ENCODE peak calls at places on chromosome 14, in four cellular contexts. One of them, this sample, is unnamed.

GRCh38 chr14:61186341-61186740 is 94.8 kb downstream of the TMEM30B start:
- DNase-seq in stimulated activated CD4-positive, alpha-beta T cell treated with anti-CD3 and anti-CD28 coated beads, Interleukin-1b, Interleukin-23, amount 100 ng/mL, for 24 hours: no peak
- DNase-seq in activated naive CD8-positive, alpha-beta T cell treated with anti-CD3 and anti-CD28 coated beads, Interleukin-2, amount 50 U/mL, for 24 hours: no peak
- DNase-seq in A549: no peak
- DNase-seq in this sample: no peak

GRCh38 chr14:36585100-36585499 is 2.7 kb upstream of the NKX2-8 start:
- DNase-seq in stimulated activated CD4-positive, alpha-beta T cell treated with anti-CD3 and anti-CD28 coated beads, Interleukin-1b, Interleukin-23, amount 100 ng/mL, for 24 hours: no peak
- DNase-seq in activated naive CD8-positive, alpha-beta T cell treated with anti-CD3 and anti-CD28 coated beads, Interleukin-2, amount 50 U/mL, for 24 hours: no peak
- DNase-seq in A549: no peak
- DNase-seq in this sample: no peak

GRCh38 chr14:32330356-32331226 is 1.5 kb downstream of the AKAP6 start:
- DNase-seq in stimulated activated CD4-positive, alpha-beta T cell treated with anti-CD3 and anti-CD28 coated beads, Interleukin-1b, Interleukin-23, amount 100 ng/mL, for 24 hours: no peak
- DNase-seq in activated naive CD8-positive, alpha-beta T cell treated with anti-CD3 and anti-CD28 coated beads, Interleukin-2, amount 50 U/mL, for 24 hours: no peak
- DNase-seq in A549: no peak
- DNase-seq in this sample: no peak

GRCh38 chr14:75979641-75980422 is 2.0 kb downstream of the TGFB3 start:
- DNase-seq in stimulated activated CD4-positive, alpha-beta T cell treated with anti-CD3 and anti-CD28 coated beads, Interleukin-1b, Interleukin-23, amount 100 ng/mL, for 24 hours: no peak
- DNase-seq in activated naive CD8-positive, alpha-beta T cell treated with anti-CD3 and anti-CD28 coated beads, Interleukin-2, amount 50 U/mL, for 24 hours: no peak
- DNase-seq in A549: no peak
- DNase-seq in this sample: no peak

GRCh38 chr14:63174760-63175191 is 29.5 kb upstream of the RHOJ start:
- DNase-seq in stimulated activated CD4-positive, alpha-beta T cell treated with anti-CD3 and anti-CD28 coated beads, Interleukin-1b, Interleukin-23, amount 100 ng/mL, for 24 hours: no peak
- DNase-seq in activated naive CD8-positive, alpha-beta T cell treated with anti-CD3 and anti-CD28 coated beads, Interleukin-2, amount 50 U/mL, for 24 hours: no peak
- DNase-seq in A549: peak
- DNase-seq in this sample: no peak

GRCh38 chr14:54000341-54000811 is 43.8 kb upstream of the BMP4 start:
- DNase-seq in stimulated activated CD4-positive, alpha-beta T cell treated with anti-CD3 and anti-CD28 coated beads, Interleukin-1b, Interleukin-23, amount 100 ng/mL, for 24 hours: no peak
- DNase-seq in activated naive CD8-positive, alpha-beta T cell treated with anti-CD3 and anti-CD28 coated beads, Interleukin-2, amount 50 U/mL, for 24 hours: no peak
- DNase-seq in A549: peak
- DNase-seq in this sample: no peak

GRCh38 chr14:103332143-103332919 is 1.7 kb upstream of the EIF5 start:
- DNase-seq in stimulated activated CD4-positive, alpha-beta T cell treated with anti-CD3 and anti-CD28 coated beads, Interleukin-1b, Interleukin-23, amount 100 ng/mL, for 24 hours: no peak
- DNase-seq in activated naive CD8-positive, alpha-beta T cell treated with anti-CD3 and anti-CD28 coated beads, Interleukin-2, amount 50 U/mL, for 24 hours: no peak
- DNase-seq in A549: peak
- DNase-seq in this sample: no peak

GRCh38 chr14:61342486-61342885 is 21.1 kb downstream of the PRKCH start:
- DNase-seq in stimulated activated CD4-positive, alpha-beta T cell treated with anti-CD3 and anti-CD28 coated beads, Interleukin-1b, Interleukin-23, amount 100 ng/mL, for 24 hours: peak
- DNase-seq in activated naive CD8-positive, alpha-beta T cell treated with anti-CD3 and anti-CD28 coated beads, Interleukin-2, amount 50 U/mL, for 24 hours: peak
- DNase-seq in A549: no peak
- DNase-seq in this sample: no peak

GRCh38 chr14:49051328-49052060 is 534.7 kb downstream of the RPS29 start:
- DNase-seq in stimulated activated CD4-positive, alpha-beta T cell treated with anti-CD3 and anti-CD28 coated beads, Interleukin-1b, Interleukin-23, amount 100 ng/mL, for 24 hours: no peak
- DNase-seq in activated naive CD8-positive, alpha-beta T cell treated with anti-CD3 and anti-CD28 coated beads, Interleukin-2, amount 50 U/mL, for 24 hours: no peak
- DNase-seq in A549: no peak
- DNase-seq in this sample: no peak

GRCh38 chr14:57617510-57617909 is 123.9 kb upstream of the CCDC198 start:
- DNase-seq in stimulated activated CD4-positive, alpha-beta T cell treated with anti-CD3 and anti-CD28 coated beads, Interleukin-1b, Interleukin-23, amount 100 ng/mL, for 24 hours: no peak
- DNase-seq in activated naive CD8-positive, alpha-beta T cell treated with anti-CD3 and anti-CD28 coated beads, Interleukin-2, amount 50 U/mL, for 24 hours: no peak
- DNase-seq in A549: no peak
- DNase-seq in this sample: no peak

GRCh38 chr14:100910888-100911664 is 7.6 kb upstream of the RTL1 start:
- DNase-seq in stimulated activated CD4-positive, alpha-beta T cell treated with anti-CD3 and anti-CD28 coated beads, Interleukin-1b, Interleukin-23, amount 100 ng/mL, for 24 hours: no peak
- DNase-seq in activated naive CD8-positive, alpha-beta T cell treated with anti-CD3 and anti-CD28 coated beads, Interleukin-2, amount 50 U/mL, for 24 hours: no peak
- DNase-seq in A549: no peak
- DNase-seq in this sample: no peak

GRCh38 chr14:65840118-65840751 is 427.7 kb downstream of the FUT8 start:
- DNase-seq in stimulated activated CD4-positive, alpha-beta T cell treated with anti-CD3 and anti-CD28 coated beads, Interleukin-1b, Interleukin-23, amount 100 ng/mL, for 24 hours: no peak
- DNase-seq in activated naive CD8-positive, alpha-beta T cell treated with anti-CD3 and anti-CD28 coated beads, Interleukin-2, amount 50 U/mL, for 24 hours: no peak
- DNase-seq in A549: no peak
- DNase-seq in this sample: no peak

GRCh38 chr14:79056879-79057278 is 886.7 kb downstream of the NRXN3 start:
- DNase-seq in stimulated activated CD4-positive, alpha-beta T cell treated with anti-CD3 and anti-CD28 coated beads, Interleukin-1b, Interleukin-23, amount 100 ng/mL, for 24 hours: no peak
- DNase-seq in activated naive CD8-positive, alpha-beta T cell treated with anti-CD3 and anti-CD28 coated beads, Interleukin-2, amount 50 U/mL, for 24 hours: no peak
- DNase-seq in A549: no peak
- DNase-seq in this sample: no peak

GRCh38 chr14:95248422-95248821 is 71.3 kb downstream of the CLMN start:
- DNase-seq in stimulated activated CD4-positive, alpha-beta T cell treated with anti-CD3 and anti-CD28 coated beads, Interleukin-1b, Interleukin-23, amount 100 ng/mL, for 24 hours: no peak
- DNase-seq in activated naive CD8-positive, alpha-beta T cell treated with anti-CD3 and anti-CD28 coated beads, Interleukin-2, amount 50 U/mL, for 24 hours: no peak
- DNase-seq in A549: peak
- DNase-seq in this sample: no peak

GRCh38 chr14:72638021-72638420 is 255.9 kb downstream of the DPF3 start:
- DNase-seq in stimulated activated CD4-positive, alpha-beta T cell treated with anti-CD3 and anti-CD28 coated beads, Interleukin-1b, Interleukin-23, amount 100 ng/mL, for 24 hours: no peak
- DNase-seq in activated naive CD8-positive, alpha-beta T cell treated with anti-CD3 and anti-CD28 coated beads, Interleukin-2, amount 50 U/mL, for 24 hours: no peak
- DNase-seq in A549: peak
- DNase-seq in this sample: no peak

GRCh38 chr14:23366163-23366921 is 1.4 kb upstream of the EFS start:
- DNase-seq in stimulated activated CD4-positive, alpha-beta T cell treated with anti-CD3 and anti-CD28 coated beads, Interleukin-1b, Interleukin-23, amount 100 ng/mL, for 24 hours: no peak
- DNase-seq in activated naive CD8-positive, alpha-beta T cell treated with anti-CD3 and anti-CD28 coated beads, Interleukin-2, amount 50 U/mL, for 24 hours: no peak
- DNase-seq in A549: no peak
- DNase-seq in this sample: no peak

GRCh38 chr14:96671218-96671617 is 126.0 kb upstream of the VRK1 start:
- DNase-seq in stimulated activated CD4-positive, alpha-beta T cell treated with anti-CD3 and anti-CD28 coated beads, Interleukin-1b, Interleukin-23, amount 100 ng/mL, for 24 hours: no peak
- DNase-seq in activated naive CD8-positive, alpha-beta T cell treated with anti-CD3 and anti-CD28 coated beads, Interleukin-2, amount 50 U/mL, for 24 hours: no peak
- DNase-seq in A549: no peak
- DNase-seq in this sample: no peak

GRCh38 chr14:81716953-81717352 is 183.3 kb upstream of the SEL1L start:
- DNase-seq in stimulated activated CD4-positive, alpha-beta T cell treated with anti-CD3 and anti-CD28 coated beads, Interleukin-1b, Interleukin-23, amount 100 ng/mL, for 24 hours: no peak
- DNase-seq in activated naive CD8-positive, alpha-beta T cell treated with anti-CD3 and anti-CD28 coated beads, Interleukin-2, amount 50 U/mL, for 24 hours: no peak
- DNase-seq in A549: no peak
- DNase-seq in this sample: no peak

GRCh38 chr14:91245029-91245428 is 525 bp upstream of the GPR68 start:
- DNase-seq in stimulated activated CD4-positive, alpha-beta T cell treated with anti-CD3 and anti-CD28 coated beads, Interleukin-1b, Interleukin-23, amount 100 ng/mL, for 24 hours: no peak
- DNase-seq in activated naive CD8-positive, alpha-beta T cell treated with anti-CD3 and anti-CD28 coated beads, Interleukin-2, amount 50 U/mL, for 24 hours: peak
- DNase-seq in A549: no peak
- DNase-seq in this sample: no peak

GRCh38 chr14:103558071-103558882 is 4.2 kb downstream of the BAG5 start:
- DNase-seq in stimulated activated CD4-positive, alpha-beta T cell treated with anti-CD3 and anti-CD28 coated beads, Interleukin-1b, Interleukin-23, amount 100 ng/mL, for 24 hours: no peak
- DNase-seq in activated naive CD8-positive, alpha-beta T cell treated with anti-CD3 and anti-CD28 coated beads, Interleukin-2, amount 50 U/mL, for 24 hours: no peak
- DNase-seq in A549: no peak
- DNase-seq in this sample: no peak

GRCh38 chr14:20477211-20477876 is 8.1 kb downstream of the PNP start:
- DNase-seq in stimulated activated CD4-positive, alpha-beta T cell treated with anti-CD3 and anti-CD28 coated beads, Interleukin-1b, Interleukin-23, amount 100 ng/mL, for 24 hours: no peak
- DNase-seq in activated naive CD8-positive, alpha-beta T cell treated with anti-CD3 and anti-CD28 coated beads, Interleukin-2, amount 50 U/mL, for 24 hours: no peak
- DNase-seq in A549: no peak
- DNase-seq in this sample: peak